ENCODE peak calls at places on chromosomes 5 and 9, in nine cellular contexts. D, H, T, V, O, E, W, S and R are unnamed samples.

GRCh38 chr5:157189223-157189622 is 8.6 kb downstream of the ITK start:
- DNase-seq in D (no peak), T (no peak), H (no peak), O (no peak), S (no peak), V (no peak), E (no peak), W (no peak), R (no peak)

GRCh38 chr5:175443514-175444059 is 395 bp downstream of the DRD1 start:
- DNase-seq in T (no peak), H (peak; percentile 10), W (no peak), E (no peak), S (peak; percentile 29), O (no peak), D (no peak), V (no peak), R (peak; percentile 36)

GRCh38 chr5:139668064-139668880 is 20.1 kb downstream of the CXXC5 start:
- DNase-seq in T (peak; percentile 66), H (peak; percentile 52), D (no peak), E (no peak), W (no peak), V (no peak), O (no peak), S (peak; percentile 38), R (peak; percentile 71)

GRCh38 chr5:61290815-61291214 is 41.2 kb upstream of the ZSWIM6 start:
- DNase-seq in E (peak; percentile 50), T (no peak), O (no peak), D (no peak), H (peak; percentile 48), S (no peak), V (peak; percentile 49), W (no peak), R (no peak)

GRCh38 chr5:169980418-169981053 is at the start of gene INSYN2B:
- DNase-seq in E (peak; percentile 26), S (peak; percentile 91), D (peak; percentile 71), H (peak; percentile 96), W (peak; percentile 62), O (no peak), V (peak; percentile 86), T (peak; percentile 90), R (peak; percentile 30)

GRCh38 chr9:13787234-13787833 is 507.8 kb upstream of the MPDZ start:
- DNase-seq in D (no peak), S (no peak), W (no peak), E (no peak), V (no peak), H (peak; percentile 38), O (no peak), T (no peak), R (no peak)

GRCh38 chr5:139650031-139650688 is 2.0 kb downstream of the CXXC5 start:
- DNase-seq in H (no peak), S (no peak), D (peak; percentile 64), W (no peak), E (peak; percentile 71), V (no peak), O (no peak), T (no peak), R (no peak)

GRCh38 chr5:135398855-135399837 is at the start of gene MACROH2A1:
- DNase-seq in H (peak; percentile 84), T (peak; percentile 85), W (peak; percentile 75), V (peak; percentile 86), S (peak; percentile 49), D (peak; percentile 89), O (peak; percentile 69), E (peak; percentile 93), R (peak; percentile 94)

GRCh38 chr5:36606052-36606436 is 362 bp upstream of the SLC1A3 start:
- DNase-seq in S (no peak), O (no peak), E (no peak), H (no peak), W (no peak), D (no peak), V (no peak), T (no peak), R (no peak)

GRCh38 chr9:97850746-97851449 is 2.1 kb upstream of the FOXE1 start:
- DNase-seq in W (no peak), T (no peak), D (no peak), H (no peak), S (no peak), O (no peak), E (no peak), V (no peak), R (no peak)

GRCh38 chr5:76257897-76258296 is 145.2 kb upstream of the IQGAP2 start:
- DNase-seq in D (no peak), T (no peak), H (no peak), O (no peak), W (no peak), E (no peak), V (no peak), S (no peak), R (no peak)

GRCh38 chr9:134325813-134326753 is at the start of gene RXRA:
- DNase-seq in D (peak; percentile 86), T (peak; percentile 98), E (peak; percentile 91), O (peak; percentile 52), V (peak; percentile 85), S (peak; percentile 50), W (peak; percentile 82), H (peak; percentile 76), R (peak; percentile 81)
- TF ChIP-seq CTCF in D (no peak), T (no peak), E (no peak), O (no peak), V (no peak), S (peak; percentile 13), W (peak; percentile 33), H (no peak), R (peak; percentile 21)

GRCh38 chr5:172939561-172939960 is 19.7 kb upstream of the RPL26L1 start:
- DNase-seq in S (no peak), D (no peak), W (no peak), O (no peak), E (peak; percentile 19), H (no peak), V (no peak), T (no peak), R (no peak)

GRCh38 chr5:172936441-172936840 is 22.8 kb upstream of the RPL26L1 start:
- DNase-seq in O (no peak), D (no peak), S (no peak), T (no peak), E (peak; percentile 1), H (no peak), V (no peak), W (no peak), R (no peak)

GRCh38 chr5:172941067-172941516 is 18.1 kb upstream of the RPL26L1 start:
- DNase-seq in E (peak; percentile 12), O (no peak), V (no peak), H (peak; percentile 24), S (no peak), W (no peak), D (no peak), T (no peak), R (no peak)

GRCh38 chr5:172940242-172941066 is 18.8 kb upstream of the RPL26L1 start:
- DNase-seq in T (no peak), D (no peak), H (no peak), W (no peak), E (peak; percentile 8), O (no peak), V (no peak), S (no peak), R (no peak)

GRCh38 chr5:172939045-172939444 is 20.2 kb upstream of the RPL26L1 start:
- DNase-seq in S (no peak), T (no peak), E (peak; percentile 24), V (peak; percentile 77), O (no peak), W (no peak), D (peak; percentile 60), H (peak; percentile 24), R (no peak)
- TF ChIP-seq CTCF in S (peak; percentile 68), T (no peak), E (no peak), V (peak; percentile 35), O (no peak), W (peak; percentile 34), D (peak; percentile 52), H (peak; percentile 37), R (no peak)

GRCh38 chr5:168048486-168048885 is 243.0 kb upstream of the WWC1 start:
- DNase-seq in E (no peak), D (no peak), W (no peak), S (no peak), O (no peak), T (no peak), H (no peak), V (no peak), R (no peak)

GRCh38 chr5:168046163-168046562 is 245.3 kb upstream of the WWC1 start:
- DNase-seq in O (no peak), D (no peak), V (no peak), T (no peak), E (no peak), H (no peak), S (no peak), W (no peak), R (no peak)

GRCh38 chr5:168047669-168048111 is 243.8 kb upstream of the WWC1 start:
- DNase-seq in H (peak; percentile 2), D (peak; percentile 2), O (no peak), V (no peak), E (peak; percentile 30), S (no peak), T (no peak), W (no peak), R (no peak)

GRCh38 chr5:168042284-168043080 is 249.0 kb upstream of the WWC1 start:
- DNase-seq in S (no peak), D (no peak), H (no peak), T (no peak), W (no peak), O (no peak), V (no peak), E (no peak), R (no peak)

GRCh38 chr5:168047043-168047668 is 244.3 kb upstream of the WWC1 start:
- DNase-seq in V (peak; percentile 68), D (peak; percentile 42), T (peak; percentile 88), S (peak; percentile 50), W (peak; percentile 24), H (peak; percentile 53), O (no peak), E (peak; percentile 42), R (no peak)
- TF ChIP-seq CTCF in V (peak; percentile 78), D (peak; percentile 24), T (peak; percentile 89), S (peak; percentile 78), W (peak; percentile 73), H (peak; percentile 29), O (no peak), E (no peak), R (peak; percentile 26)

GRCh38 chr9:34653131-34653530 is 1.1 kb downstream of the IL11RA start:
- DNase-seq in W (no peak), D (no peak), V (no peak), E (no peak), O (no peak), T (no peak), H (peak; percentile 49), S (no peak), R (no peak)

GRCh38 chr9:34652608-34653007 is 623 bp downstream of the IL11RA start:
- DNase-seq in W (no peak), O (no peak), H (no peak), E (no peak), S (no peak), V (no peak), D (no peak), T (no peak), R (no peak)

GRCh38 chr9:34651286-34651685 is 699 bp upstream of the IL11RA start:
- DNase-seq in S (no peak), D (no peak), O (no peak), T (no peak), E (peak; percentile 49), H (peak; percentile 71), V (no peak), W (no peak), R (no peak)

GRCh38 chr9:34650816-34651215 is 1.2 kb upstream of the IL11RA start:
- DNase-seq in D (no peak), T (no peak), W (no peak), S (no peak), H (peak; percentile 25), O (no peak), E (peak; percentile 41), V (no peak), R (no peak)

GRCh38 chr9:34651876-34652602 is at the start of gene IL11RA:
- DNase-seq in E (peak; percentile 92), W (peak; percentile 40), V (peak; percentile 91), T (peak; percentile 94), S (peak; percentile 73), O (no peak), H (peak; percentile 89), D (no peak), R (no peak)
- TF ChIP-seq CTCF in E (no peak), W (no peak), V (no peak), T (no peak), S (no peak), O (no peak), H (no peak), D (no peak), R (no peak)